ENCODE peak calls at places on chromosome 4, in seven cellular contexts. Q is body of pancreas; X is stomach; P is pancreas; M is ovary; K is CD4-positive, alpha-beta memory T cell; L is tibial nerve. T is an unnamed sample. For H3K4me1, the result is how much of the 10 kb centered on the place peaks cover.

GRCh38 chr4:4426511-4427477 is 39.9 kb downstream of the NSG1 start:
- DNase-seq in Q (no peak), X (no peak), P (no peak), M (no peak), K (no peak), L (no peak), T (peak)

GRCh38 chr4:131613824-131614216 is 1535.3 kb upstream of the PCDH10 start:
- DNase-seq in Q (no peak), X (no peak), P (no peak), M (no peak), K (no peak), L (no peak), T (no peak)

GRCh38 chr4:56530269-56531148 is 24.9 kb downstream of the ARL9 start:
- DNase-seq in Q (peak), X (peak), P (peak), M (peak), K (peak), L (peak), T (peak)

GRCh38 chr4:8278009-8278395 is 8.4 kb downstream of the HTRA3 start:
- DNase-seq in Q (no peak), X (no peak), P (no peak), M (no peak), K (no peak), L (no peak), T (peak)

GRCh38 chr4:10074767-10075105 is 41.9 kb downstream of the WDR1 start:
- DNase-seq in Q (peak), X (peak), P (no peak), M (no peak), K (no peak), L (no peak), T (no peak)

GRCh38 chr4:126986828-126987227 is 645.9 kb upstream of the INTU start:
- DNase-seq in Q (no peak), X (no peak), P (no peak), M (no peak), K (no peak), L (no peak), T (no peak)

GRCh38 chr4:107850438-107850837 is 25.7 kb downstream of the SGMS2 start:
- DNase-seq in Q (no peak), X (no peak), P (no peak), M (no peak), K (no peak), L (no peak), T (no peak)

GRCh38 chr4:127870688-127871087 is 10.0 kb upstream of the PLK4 start:
- DNase-seq in Q (no peak), X (no peak), P (no peak), M (no peak), K (no peak), L (no peak), T (no peak)

GRCh38 chr4:16916719-16917337 is 18.4 kb upstream of the LDB2 start:
- DNase-seq in Q (peak), X (peak), P (no peak), M (no peak), K (peak), L (peak), T (no peak)

GRCh38 chr4:82900016-82900334 is 560 bp upstream of the THAP9 start:
- DNase-seq in Q (no peak), X (no peak), P (no peak), M (no peak), K (no peak), L (no peak), T (no peak)

GRCh38 chr4:113423631-113424030 is 337.9 kb downstream of the CAMK2D start:
- DNase-seq in Q (no peak), X (no peak), P (no peak), M (no peak), K (no peak), L (no peak), T (no peak)

GRCh38 chr4:112852586-112852985 is 196.9 kb upstream of the ANK2 start:
- DNase-seq in Q (no peak), X (no peak), P (no peak), M (no peak), K (no peak), L (no peak), T (no peak)

GRCh38 chr4:47483722-47484121 is 1.4 kb upstream of the ATP10D start:
- DNase-seq in Q (no peak), X (no peak), P (no peak), M (no peak), K (no peak), L (no peak), T (no peak)

GRCh38 chr4:139857021-139857420 is 191.4 kb downstream of the MGST2 start:
- DNase-seq in Q (no peak), X (no peak), P (no peak), M (no peak), K (no peak), L (no peak), T (no peak)

GRCh38 chr4:137861682-137862081 is 329.4 kb upstream of the PCDH18 start:
- DNase-seq in Q (no peak), X (no peak), P (no peak), M (no peak), K (no peak), L (no peak), T (no peak)

GRCh38 chr4:47500776-47501175 is 15.7 kb downstream of the ATP10D start:
- DNase-seq in Q (no peak), X (no peak), P (no peak), M (no peak), K (no peak), L (no peak), T (no peak)

GRCh38 chr4:164595751-164596150 is 158.2 kb upstream of the SMIM31 start:
- DNase-seq in Q (no peak), X (no peak), P (no peak), M (no peak), K (no peak), L (no peak), T (no peak)

GRCh38 chr4:127214001-127214400 is 418.8 kb upstream of the INTU start:
- DNase-seq in Q (no peak), X (no peak), P (no peak), M (peak), K (no peak), L (peak), T (no peak)

GRCh38 chr4:1604706-1605205 is 79.4 kb downstream of the FAM53A start:
- DNase-seq in Q (peak), X (peak), P (no peak), M (no peak), K (peak), L (no peak), T (no peak)

GRCh38 chr4:103018391-103019318 is 850 bp downstream of the SLC9B1 start:
- DNase-seq in Q (peak), X (no peak), P (peak), M (peak), K (peak), L (peak), T (no peak)

GRCh38 chr4:94714761-94715160 is 43.0 kb upstream of the BMPR1B start:
- DNase-seq in Q (no peak), X (no peak), P (no peak), M (no peak), K (no peak), L (no peak), T (no peak)

GRCh38 chr4:94711635-94712034 is 46.1 kb upstream of the BMPR1B start:
- DNase-seq in Q (no peak), X (no peak), P (no peak), M (no peak), K (no peak), L (no peak), T (no peak)

GRCh38 chr4:94714360-94714759 is 43.4 kb upstream of the BMPR1B start:
- DNase-seq in Q (no peak), X (no peak), P (no peak), M (no peak), K (no peak), L (no peak), T (no peak)
- H3K4me3 ChIP-seq in Q (no peak), X (no peak), P (no peak), M (no peak), K (no peak), L (no peak), T (no peak)

DNA sequence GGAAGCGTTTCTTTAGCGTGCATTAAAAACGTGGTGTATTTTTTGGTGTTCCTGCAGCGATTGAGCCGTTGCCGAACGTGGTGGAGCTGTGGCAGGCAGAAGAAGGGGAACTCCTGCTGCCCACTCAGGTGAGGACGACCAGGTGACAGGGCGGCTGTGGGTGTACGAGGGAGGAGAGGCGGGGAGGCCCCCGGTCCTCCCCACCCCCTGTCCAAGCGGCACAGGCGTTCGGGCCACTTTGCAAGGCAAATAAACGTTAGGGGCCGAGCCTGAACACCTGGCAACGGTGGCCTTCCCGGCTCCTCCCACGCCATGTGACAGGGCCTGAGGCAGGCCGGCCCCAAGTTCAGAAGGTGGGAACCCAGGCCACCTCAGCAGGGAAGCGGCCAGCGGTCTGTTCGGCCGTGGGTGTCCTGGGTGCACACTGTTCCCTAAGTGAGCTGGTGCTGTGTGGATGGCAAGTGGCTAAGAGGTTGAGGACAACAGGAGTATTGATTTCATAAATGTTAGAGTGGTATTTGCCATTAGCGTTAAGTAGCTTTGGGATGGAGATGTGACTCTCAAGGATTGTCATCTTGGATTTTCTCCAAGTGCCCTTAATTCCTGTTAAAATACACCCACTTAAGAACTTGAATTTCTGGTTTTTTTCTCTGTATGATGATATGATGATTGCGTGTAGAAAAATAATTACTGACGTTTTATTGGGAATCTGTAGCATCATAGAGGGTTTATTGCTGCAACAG is 1.2 kb downstream of the TMEM131L start:
- DNase-seq in Q (peak), X (peak), P (peak), M (peak), K (peak), L (no peak), T (peak)
- H3K27ac ChIP-seq in Q (peak), X (peak), P (peak), M (no peak), K (peak), L (peak), T (peak)

DNA sequence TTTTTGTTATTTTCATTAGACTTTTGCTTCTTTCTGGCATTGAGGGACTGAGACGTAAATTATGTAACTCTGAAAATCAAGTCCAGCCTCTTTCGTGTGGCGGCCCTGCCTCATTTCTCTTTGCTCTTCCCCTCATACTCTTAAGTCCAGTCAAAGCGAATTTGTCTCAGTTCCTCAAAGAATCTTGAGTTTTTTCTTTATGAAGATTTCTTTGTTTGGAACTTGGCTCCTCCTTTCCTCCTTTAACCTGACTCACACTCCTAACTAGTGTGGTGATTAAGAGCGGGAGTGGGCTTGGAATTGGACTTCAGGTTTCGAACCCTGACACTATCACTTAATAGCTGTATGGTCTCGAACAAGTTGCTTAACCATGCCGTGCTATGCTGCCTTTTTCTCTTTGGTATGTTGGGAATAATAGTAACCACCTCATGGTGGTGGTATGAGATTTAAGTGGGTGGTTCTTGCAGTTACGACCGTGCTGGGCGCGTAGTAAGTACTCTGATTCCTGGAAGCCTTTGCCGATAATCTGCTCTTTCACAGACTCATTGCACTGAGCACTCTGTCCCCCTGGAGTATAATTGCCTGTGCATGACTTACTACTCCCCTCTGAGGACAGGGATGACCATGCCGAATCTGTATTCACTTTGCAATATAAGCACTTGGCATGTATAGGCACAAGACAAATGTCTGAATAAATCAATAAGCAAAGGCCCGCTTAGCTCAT is 19.1 kb downstream of the FNIP2 start:
- DNase-seq in Q (no peak), X (no peak), P (no peak), M (no peak), K (no peak), L (no peak), T (no peak)
- H3K4me1 ChIP-seq in Q (under half), X (under half), P (half or more), M (under half), K (under half), L (under half), T (under half)

GRCh38 chr4:101367201-101367600 is 19.9 kb upstream of the PPP3CA start:
- DNase-seq in Q (no peak), X (no peak), P (no peak), M (no peak), K (no peak), L (no peak), T (no peak)
- H3K4me3 ChIP-seq in Q (no peak), X (no peak), P (no peak), M (no peak), K (no peak), L (no peak), T (no peak)

GRCh38 chr4:124943938-124944337 is 231.4 kb upstream of the ANKRD50 start:
- DNase-seq in Q (no peak), X (no peak), P (no peak), M (no peak), K (no peak), L (no peak), T (no peak)
- H3K27ac ChIP-seq in Q (no peak), X (no peak), P (no peak), M (no peak), K (no peak), L (no peak), T (no peak)

GRCh38 chr4:22473268-22473667 is 42.6 kb downstream of the ADGRA3 start:
- DNase-seq in Q (no peak), X (no peak), P (no peak), M (no peak), K (no peak), L (no peak), T (no peak)
- H3K4me1 ChIP-seq in Q (under half), X (under half), P (under half), M (under half), K (under half), L (under half), T (under half)

GRCh38 chr4:180827193-180827592 is 1416.0 kb upstream of the TENM3 start:
- DNase-seq in Q (no peak), X (no peak), P (no peak), M (no peak), K (no peak), L (no peak), T (no peak)
- H3K4me3 ChIP-seq in Q (no peak), X (peak), P (no peak), M (peak), K (no peak), L (peak), T (peak)

GRCh38 chr4:76215120-76215519 is 1.5 kb upstream of the SCARB2 start:
- DNase-seq in Q (no peak), X (peak), P (no peak), M (no peak), K (no peak), L (no peak), T (no peak)
- H3K27ac ChIP-seq in Q (peak), X (peak), P (peak), M (no peak), K (no peak), L (peak), T (no peak)

GRCh38 chr4:76199664-76200211 is 13.9 kb downstream of the SCARB2 start:
- DNase-seq in Q (peak), X (peak), P (peak), M (no peak), K (peak), L (no peak), T (no peak)

GRCh38 chr4:76200771-76201224 is 12.8 kb downstream of the SCARB2 start:
- DNase-seq in Q (peak), X (no peak), P (peak), M (no peak), K (no peak), L (no peak), T (no peak)

GRCh38 chr4:76206222-76206942 is 7.2 kb downstream of the SCARB2 start:
- DNase-seq in Q (no peak), X (no peak), P (no peak), M (no peak), K (no peak), L (no peak), T (no peak)

GRCh38 chr4:76204936-76205335 is 8.7 kb downstream of the SCARB2 start:
- DNase-seq in Q (no peak), X (no peak), P (no peak), M (no peak), K (no peak), L (no peak), T (no peak)

DNA sequence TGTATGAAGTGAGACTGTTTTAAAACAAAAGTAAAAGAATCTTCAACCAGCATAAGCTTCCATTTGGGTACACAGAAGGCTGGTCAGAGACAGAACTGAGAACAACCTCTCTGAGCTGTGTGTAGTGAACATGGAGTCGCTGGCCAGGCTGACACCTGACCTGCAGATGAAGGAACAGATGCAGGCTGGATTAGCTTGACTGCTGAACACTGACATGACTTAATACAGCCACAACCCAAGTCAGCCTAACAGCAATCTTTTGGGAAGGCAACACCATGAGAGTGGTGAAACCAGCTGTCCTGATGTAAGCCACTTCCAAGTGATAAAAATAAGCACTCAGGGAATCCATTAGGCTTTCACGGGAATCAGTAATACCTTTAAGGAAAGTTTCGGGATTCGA is 10.1 kb downstream of the SCARB2 start:
- DNase-seq in Q (no peak), X (no peak), P (no peak), M (no peak), K (no peak), L (no peak), T (no peak)
- H3K4me1 ChIP-seq in Q (half or more), X (half or more), P (half or more), M (under half), K (under half), L (under half), T (under half)

T was measured in kidney.